ENCODE peak calls at places on chromosome 9, in ten cellular contexts. J, V, C, F, U, N, M, O, P and B are unnamed samples.

GRCh38 chr9:92048924-92049625 is 66.1 kb downstream of the SPTLC1 start:
- DNase-seq in J (no peak), V (peak), C (peak), F (no peak), U (no peak), N (no peak), M (no peak), O (no peak), P (peak), B (no peak)

GRCh38 chr9:99162759-99163364 is 57.9 kb downstream of the TGFBR1 start:
- DNase-seq in J (no peak), V (peak), C (peak), F (no peak), U (peak), N (peak), M (no peak), O (no peak), P (no peak), B (no peak)

GRCh38 chr9:134968011-134968822 is 50.5 kb upstream of the FCN1 start:
- DNase-seq in J (no peak), V (peak), C (no peak), F (no peak), U (no peak), N (no peak), M (peak), O (no peak), P (peak), B (no peak)

GRCh38 chr9:5357431-5358105 is 17.9 kb upstream of the RLN1 start:
- DNase-seq in J (no peak), V (no peak), C (no peak), F (no peak), U (no peak), N (no peak), M (no peak), O (no peak), P (no peak), B (no peak)

GRCh38 chr9:91422832-91423711 is 560 bp downstream of the NFIL3 start:
- DNase-seq in J (peak), V (peak), C (peak), F (peak), U (peak), N (peak), M (peak), O (peak), P (peak), B (no peak)

GRCh38 chr9:5361326-5362005 is 21.8 kb upstream of the RLN1 start:
- DNase-seq in J (no peak), V (no peak), C (no peak), F (no peak), U (no peak), N (no peak), M (no peak), O (no peak), P (no peak), B (no peak)

GRCh38 chr9:15849871-15850270 is 297.0 kb downstream of the CCDC171 start:
- DNase-seq in J (no peak), V (no peak), C (no peak), F (no peak), U (no peak), N (no peak), M (no peak), O (no peak), P (no peak), B (no peak)

GRCh38 chr9:127999461-127999860 is 18.7 kb upstream of the EEIG1 start:
- DNase-seq in J (no peak), V (no peak), C (no peak), F (no peak), U (no peak), N (no peak), M (no peak), O (no peak), P (no peak), B (no peak)

GRCh38 chr9:105129731-105130130 is 114.7 kb upstream of the SLC44A1 start:
- DNase-seq in J (no peak), V (no peak), C (no peak), F (no peak), U (no peak), N (no peak), M (no peak), O (no peak), P (no peak), B (no peak)

GRCh38 chr9:121744002-121744686 is 92.7 kb downstream of the DAB2IP start:
- DNase-seq in J (peak), V (peak), C (peak), F (no peak), U (peak), N (peak), M (peak), O (no peak), P (no peak), B (peak)

GRCh38 chr9:113737414-113738271 is 138.5 kb upstream of the ZNF618 start:
- DNase-seq in J (peak), V (peak), C (peak), F (no peak), U (peak), N (peak), M (peak), O (no peak), P (peak), B (peak)

GRCh38 chr9:23563497-23563896 is 262.5 kb downstream of the ELAVL2 start:
- DNase-seq in J (no peak), V (no peak), C (no peak), F (no peak), U (no peak), N (no peak), M (no peak), O (no peak), P (no peak), B (no peak)

GRCh38 chr9:134935056-134936020 is 17.6 kb upstream of the FCN1 start:
- DNase-seq in J (no peak), V (peak), C (no peak), F (no peak), U (no peak), N (no peak), M (no peak), O (no peak), P (no peak), B (peak)

GRCh38 chr9:694499-695154 is 146.9 kb upstream of the DMRT1 start:
- DNase-seq in J (no peak), V (no peak), C (peak), F (no peak), U (no peak), N (no peak), M (peak), O (no peak), P (peak), B (no peak)

GRCh38 chr9:20139755-20140154 is 350.9 kb upstream of the SLC24A2 start:
- DNase-seq in J (no peak), V (peak), C (no peak), F (no peak), U (no peak), N (no peak), M (no peak), O (no peak), P (no peak), B (no peak)

GRCh38 chr9:3756071-3756470 is 230.3 kb upstream of the RFX3 start:
- DNase-seq in J (no peak), V (no peak), C (no peak), F (no peak), U (no peak), N (no peak), M (no peak), O (no peak), P (no peak), B (no peak)

GRCh38 chr9:100087218-100087617 is 11.6 kb downstream of the ERP44 start:
- DNase-seq in J (no peak), V (no peak), C (peak), F (no peak), U (no peak), N (no peak), M (peak), O (no peak), P (no peak), B (no peak)

GRCh38 chr9:22395585-22396205 is 50.9 kb upstream of the DMRTA1 start:
- DNase-seq in J (no peak), V (no peak), C (peak), F (no peak), U (no peak), N (no peak), M (peak), O (no peak), P (no peak), B (no peak)

GRCh38 chr9:78214492-78214891 is 21.4 kb upstream of the CEP78 start:
- DNase-seq in J (no peak), V (no peak), C (no peak), F (no peak), U (no peak), N (no peak), M (no peak), O (no peak), P (no peak), B (no peak)

GRCh38 chr9:113584728-113585442 is 121.4 kb downstream of the RGS3 start:
- DNase-seq in J (no peak), V (no peak), C (no peak), F (no peak), U (no peak), N (no peak), M (no peak), O (no peak), P (no peak), B (no peak)

GRCh38 chr9:31807574-31808256 is 576.7 kb upstream of the ACO1 start:
- DNase-seq in J (no peak), V (peak), C (no peak), F (no peak), U (no peak), N (no peak), M (no peak), O (no peak), P (no peak), B (no peak)

GRCh38 chr9:75071530-75072122 is 16.3 kb downstream of the NMRK1 start:
- DNase-seq in J (no peak), V (no peak), C (peak), F (peak), U (no peak), N (no peak), M (no peak), O (peak), P (no peak), B (peak)

GRCh38 chr9:17349816-17350215 is 215.0 kb downstream of the CNTLN start:
- DNase-seq in J (no peak), V (no peak), C (peak), F (no peak), U (no peak), N (no peak), M (peak), O (no peak), P (peak), B (no peak)

GRCh38 chr9:135848341-135849047 is 58.9 kb downstream of the CAMSAP1 start:
- DNase-seq in J (no peak), V (no peak), C (no peak), F (no peak), U (no peak), N (no peak), M (no peak), O (no peak), P (no peak), B (no peak)

GRCh38 chr9:130180516-130180915 is 8.3 kb downstream of the NCS1 start:
- DNase-seq in J (no peak), V (no peak), C (no peak), F (no peak), U (no peak), N (no peak), M (no peak), O (no peak), P (no peak), B (no peak)

GRCh38 chr9:90142580-90142979 is 500.0 kb downstream of the DIRAS2 start:
- DNase-seq in J (no peak), V (peak), C (peak), F (peak), U (peak), N (peak), M (peak), O (peak), P (no peak), B (peak)

GRCh38 chr9:37550781-37551180 is 25.4 kb downstream of the FBXO10 start:
- DNase-seq in J (no peak), V (no peak), C (peak), F (no peak), U (no peak), N (no peak), M (peak), O (no peak), P (peak), B (no peak)

GRCh38 chr9:97591535-97591934 is 41.6 kb downstream of the TSTD2 start:
- DNase-seq in J (no peak), V (no peak), C (no peak), F (no peak), U (no peak), N (no peak), M (no peak), O (no peak), P (no peak), B (no peak)

GRCh38 chr9:91690540-91691249 is 259.3 kb downstream of the ROR2 start:
- DNase-seq in J (no peak), V (no peak), C (no peak), F (no peak), U (no peak), N (no peak), M (no peak), O (no peak), P (no peak), B (no peak)

GRCh38 chr9:27954858-27955257 is 381.6 kb upstream of the C9orf72 start:
- DNase-seq in J (no peak), V (no peak), C (no peak), F (no peak), U (no peak), N (no peak), M (no peak), O (no peak), P (no peak), B (no peak)

GRCh38 chr9:110049699-110050450 is 158.1 kb downstream of the C9orf152 start:
- DNase-seq in J (no peak), V (peak), C (peak), F (no peak), U (peak), N (no peak), M (no peak), O (no peak), P (no peak), B (no peak)

GRCh38 chr9:70438341-70438924 is 24.0 kb upstream of the KLF9 start:
- DNase-seq in J (no peak), V (no peak), C (peak), F (no peak), U (no peak), N (no peak), M (peak), O (no peak), P (no peak), B (no peak)

GRCh38 chr9:110029422-110029814 is 178.5 kb downstream of the C9orf152 start:
- DNase-seq in J (no peak), V (no peak), C (peak), F (no peak), U (no peak), N (no peak), M (peak), O (no peak), P (no peak), B (no peak)

GRCh38 chr9:137278061-137278912 is 761 bp downstream of the TOR4A start:
- DNase-seq in J (no peak), V (no peak), C (peak), F (no peak), U (no peak), N (peak), M (no peak), O (no peak), P (no peak), B (no peak)

GRCh38 chr9:1267141-1267570 is 217.0 kb downstream of the DMRT2 start:
- DNase-seq in J (no peak), V (no peak), C (no peak), F (no peak), U (no peak), N (peak), M (no peak), O (no peak), P (no peak), B (no peak)

GRCh38 chr9:81474125-81474524 is 215.2 kb downstream of the TLE1 start:
- DNase-seq in J (no peak), V (no peak), C (no peak), F (no peak), U (no peak), N (no peak), M (no peak), O (no peak), P (no peak), B (no peak)

GRCh38 chr9:86303316-86303975 is 21.1 kb upstream of the ISCA1 start:
- DNase-seq in J (no peak), V (no peak), C (peak), F (peak), U (no peak), N (no peak), M (no peak), O (peak), P (no peak), B (no peak)

GRCh38 chr9:122226758-122227575 is 1.8 kb downstream of the LHX6 start:
- DNase-seq in J (no peak), V (peak), C (no peak), F (no peak), U (peak), N (no peak), M (no peak), O (no peak), P (no peak), B (no peak)

GRCh38 chr9:88641471-88642240 is 106.7 kb downstream of the NXNL2 start:
- DNase-seq in J (no peak), V (no peak), C (no peak), F (no peak), U (no peak), N (no peak), M (no peak), O (no peak), P (no peak), B (no peak)